ENCODE peak calls at places on chromosomes 7 and 10, in six cellular contexts. T is Ammon's horn, A is GM13977, Y is lower leg skin, V is spleen, J is adrenal gland. M is an unnamed sample.

GRCh38 chr10:36779238-36779846 is 346.1 kb upstream of the ANKRD30A start:
- DNase-seq in T (peak), A (no peak), Y (no peak), J (peak), V (no peak), M (peak)

GRCh38 chr7:17989546-17989945 is 38.1 kb downstream of the PRPS1L1 start:
- DNase-seq in J (no peak), V (no peak), Y (no peak), T (no peak), A (no peak), M (no peak)

GRCh38 chr7:154440656-154441055 is 388.5 kb downstream of the DPP6 start:
- DNase-seq in J (no peak), V (no peak), Y (no peak), A (no peak), T (no peak), M (no peak)

GRCh38 chr10:3668276-3668960 is 116.6 kb downstream of the KLF6 start:
- DNase-seq in Y (no peak), T (no peak), J (peak), V (peak), A (no peak), M (no peak)

GRCh38 chr10:90023950-90024349 is 322.6 kb downstream of the KIF20B start:
- DNase-seq in A (no peak), T (no peak), J (no peak), V (no peak), Y (no peak), M (no peak)

GRCh38 chr7:33769930-33770329 is 135.4 kb upstream of the BMPER start:
- DNase-seq in V (no peak), J (no peak), Y (no peak), T (no peak), A (no peak), M (no peak)

GRCh38 chr10:14782691-14783363 is 8.1 kb upstream of the FAM107B start:
- DNase-seq in Y (no peak), A (no peak), J (peak), V (no peak), T (no peak), M (no peak)

GRCh38 chr7:127761196-127761595 is 109.2 kb downstream of the SND1 start:
- DNase-seq in A (no peak), J (no peak), Y (no peak), V (no peak), T (no peak), M (no peak)

GRCh38 chr7:41103331-41103730 is 599.6 kb downstream of the INHBA start:
- DNase-seq in A (no peak), T (no peak), Y (no peak), J (no peak), V (no peak), M (no peak)

GRCh38 chr10:114304566-114305421 is 65.7 kb downstream of the VWA2 start:
- DNase-seq in Y (no peak), V (peak), T (peak), A (peak), J (peak), M (no peak)

GRCh38 chr7:99579956-99580777 is 17.9 kb upstream of the TMEM225B start:
- DNase-seq in J (peak), A (no peak), Y (peak), V (peak), T (peak), M (peak)

GRCh38 chr7:12458520-12459131 is 55.0 kb upstream of the VWDE start:
- DNase-seq in T (peak), V (no peak), Y (no peak), A (peak), J (no peak), M (peak)

GRCh38 chr10:98425511-98426352 is 10.8 kb upstream of the PYROXD2 start:
- DNase-seq in Y (peak), T (no peak), V (no peak), J (peak), A (peak), M (peak)

GRCh38 chr7:18421297-18422004 is 74.1 kb upstream of the HDAC9 start:
- DNase-seq in J (no peak), Y (no peak), T (no peak), V (no peak), A (peak), M (no peak)

GRCh38 chr10:113565364-113565763 is 12.5 kb downstream of the HABP2 start:
- DNase-seq in A (no peak), J (no peak), T (no peak), Y (no peak), V (no peak), M (no peak)

GRCh38 chr7:95686109-95686508 is 86.2 kb upstream of the DYNC1I1 start:
- DNase-seq in J (peak), Y (no peak), T (peak), A (no peak), V (no peak), M (peak)

GRCh38 chr7:99000904-99001442 is 122.6 kb downstream of the TRRAP start:
- DNase-seq in Y (peak), T (no peak), A (no peak), V (no peak), J (peak), M (no peak)

GRCh38 chr7:98254951-98255610 is 3.0 kb upstream of the TECPR1 start:
- DNase-seq in V (no peak), J (no peak), T (no peak), Y (no peak), A (no peak), M (no peak)

GRCh38 chr7:156889089-156889488 is 3.9 kb downstream of the LMBR1 start:
- DNase-seq in V (no peak), A (no peak), J (no peak), T (no peak), Y (no peak), M (no peak)

GRCh38 chr10:102413806-102414561 is 4.6 kb downstream of the PSD start:
- DNase-seq in Y (no peak), T (no peak), V (no peak), J (no peak), A (no peak), M (no peak)

GRCh38 chr10:22712959-22713852 is 1.2 kb downstream of the PIP4K2A start:
- DNase-seq in V (peak), Y (peak), A (peak), T (no peak), J (no peak), M (peak)

GRCh38 chr7:50599385-50599784 is 34.2 kb upstream of the DDC start:
- DNase-seq in J (no peak), T (no peak), V (no peak), Y (no peak), A (no peak), M (no peak)

GRCh38 chr7:14739496-14740185 is 162.9 kb downstream of the DGKB start:
- DNase-seq in Y (no peak), T (no peak), A (no peak), V (no peak), J (no peak), M (no peak)

GRCh38 chr10:3014968-3015367 is 52.4 kb upstream of the PFKP start:
- DNase-seq in J (no peak), Y (no peak), T (no peak), V (no peak), A (no peak), M (no peak)

GRCh38 chr7:66043681-66044497 is 31.7 kb upstream of the ASL start:
- DNase-seq in V (peak), J (peak), A (peak), Y (peak), T (peak), M (peak)

GRCh38 chr10:102726274-102726673 is 11.8 kb downstream of the SFXN2 start:
- DNase-seq in Y (no peak), J (peak), V (no peak), T (peak), A (no peak), M (no peak)

GRCh38 chr7:129801882-129802281 is 150.9 kb downstream of the UBE2H start:
- DNase-seq in J (no peak), Y (no peak), T (no peak), V (peak), A (no peak), M (no peak)

GRCh38 chr7:116334555-116334954 is 124.2 kb downstream of the TES start:
- DNase-seq in V (no peak), A (no peak), Y (no peak), J (no peak), T (no peak), M (no peak)

GRCh38 chr7:1065263-1066260 is 21.2 kb downstream of the GPR146 start:
- DNase-seq in Y (peak), V (peak), A (peak), T (peak), J (peak), M (peak)

GRCh38 chr10:73888514-73888913 is 14.2 kb upstream of the CAMK2G start:
- DNase-seq in T (no peak), V (no peak), J (no peak), A (no peak), Y (no peak), M (no peak)